ENCODE peak calls at places on chromosome 20, in five cellular contexts. J, I, A, U and Y are unnamed samples.

GRCh38 chr20:15654208-15654649 is 919.0 kb downstream of the KIF16B start:
- DNase-seq in J (peak), I (no peak), A (peak), U (peak), Y (peak)

GRCh38 chr20:19964289-19965263 is 52.6 kb upstream of the NAA20 start:
- DNase-seq in U (no peak), I (peak), A (peak), J (no peak), Y (peak)

GRCh38 chr20:9476637-9477036 is 37.8 kb upstream of the LAMP5 start:
- DNase-seq in A (no peak), I (no peak), J (no peak), U (no peak), Y (no peak)

GRCh38 chr20:49964964-49965780 is 17.6 kb upstream of the SNAI1 start:
- DNase-seq in I (no peak), U (peak), J (peak), A (peak), Y (peak)

GRCh38 chr20:1185781-1186334 is 1.1 kb upstream of the TMEM74B start:
- DNase-seq in I (no peak), U (peak), A (peak), J (peak), Y (peak)

GRCh38 chr20:47139934-47140333 is 216.6 kb downstream of the ZMYND8 start:
- DNase-seq in U (no peak), J (no peak), A (peak), I (no peak), Y (no peak)

GRCh38 chr20:61949714-61950630 is 115.7 kb downstream of the TAF4 start:
- DNase-seq in J (peak), U (no peak), I (no peak), A (no peak), Y (no peak)

GRCh38 chr20:54133434-54134427 is 40.1 kb downstream of the CYP24A1 start:
- DNase-seq in J (no peak), U (no peak), A (peak), I (no peak), Y (no peak)

GRCh38 chr20:11229772-11230171 is 556.0 kb upstream of the JAG1 start:
- DNase-seq in J (no peak), U (no peak), I (peak), A (peak), Y (peak)

GRCh38 chr20:37897008-37897548 is 5.8 kb upstream of the VSTM2L start:
- DNase-seq in A (no peak), I (no peak), U (peak), J (peak), Y (peak)

GRCh38 chr20:50728486-50728980 is 2.8 kb upstream of the PARD6B start:
- DNase-seq in I (no peak), J (no peak), A (no peak), U (peak), Y (no peak)

GRCh38 chr20:31871602-31871954 is 1.1 kb downstream of the TTLL9 start:
- DNase-seq in A (no peak), I (no peak), J (no peak), U (no peak), Y (no peak)

GRCh38 chr20:47318596-47319516 is 37.6 kb downstream of the ZMYND8 start:
- DNase-seq in U (peak), I (no peak), J (peak), A (peak), Y (peak)

GRCh38 chr20:10478930-10479329 is 43.8 kb downstream of the SLX4IP start:
- DNase-seq in U (no peak), I (no peak), J (no peak), A (no peak), Y (no peak)

GRCh38 chr20:39042279-39043150 is 80.4 kb downstream of the DHX35 start:
- DNase-seq in J (no peak), A (peak), I (no peak), U (no peak), Y (no peak)

GRCh38 chr20:42857446-42857845 is 332.3 kb downstream of the PTPRT start:
- DNase-seq in I (no peak), A (no peak), J (no peak), U (peak), Y (no peak)

GRCh38 chr20:60206259-60206658 is 248.0 kb downstream of the CDH26 start:
- DNase-seq in I (no peak), J (no peak), U (peak), A (peak), Y (peak)

GRCh38 chr20:32527052-32527446 is 58.1 kb downstream of the NOL4L start:
- DNase-seq in A (no peak), J (no peak), U (no peak), I (no peak), Y (no peak)

GRCh38 chr20:63172726-63173125 is 43.2 kb downstream of the YTHDF1 start:
- DNase-seq in J (peak), U (peak), A (no peak), I (no peak), Y (no peak)

GRCh38 chr20:54086444-54087134 is 16.2 kb upstream of the BCAS1 start:
- DNase-seq in U (no peak), A (peak), J (no peak), I (no peak), Y (no peak)

GRCh38 chr20:40008177-40008576 is 680.9 kb downstream of the MAFB start:
- DNase-seq in I (no peak), A (no peak), U (no peak), J (no peak), Y (no peak)

GRCh38 chr20:64121586-64121985 is 14.2 kb upstream of the NPBWR2 start:
- DNase-seq in J (no peak), A (no peak), U (no peak), I (no peak), Y (no peak)

GRCh38 chr20:10728873-10729670 is 55.3 kb upstream of the JAG1 start:
- DNase-seq in J (no peak), A (peak), U (no peak), I (no peak), Y (no peak)

GRCh38 chr20:5827098-5827853 is 77.1 kb downstream of the SHLD1 start:
- DNase-seq in J (no peak), I (no peak), U (no peak), A (no peak), Y (no peak)

GRCh38 chr20:46739441-46740213 is 30.2 kb downstream of the SLC2A10 start:
- DNase-seq in A (peak), U (no peak), I (no peak), J (no peak), Y (no peak)

GRCh38 chr20:41340327-41341055 is at the start of gene LPIN3:
- DNase-seq in A (peak), U (peak), J (peak), I (peak), Y (peak)

GRCh38 chr20:63696628-63697356 is at the start of gene TNFRSF6B:
- DNase-seq in I (no peak), A (no peak), J (peak), U (no peak), Y (no peak)

GRCh38 chr20:63957690-63958441 is 1.6 kb upstream of the UCKL1 start:
- DNase-seq in I (no peak), U (no peak), A (peak), J (no peak), Y (no peak)

GRCh38 chr20:59515013-59515905 is 89.1 kb upstream of the PHACTR3 start:
- DNase-seq in U (peak), I (no peak), A (peak), J (peak), Y (peak)

GRCh38 chr20:21826946-21827345 is 121.5 kb downstream of the PAX1 start:
- DNase-seq in U (no peak), I (no peak), A (no peak), J (no peak), Y (no peak)

GRCh38 chr20:47067776-47068175 is 173.1 kb downstream of the EYA2 start:
- DNase-seq in J (no peak), I (no peak), U (no peak), A (no peak), Y (no peak)

GRCh38 chr20:63163596-63164560 is 52.1 kb downstream of the YTHDF1 start:
- DNase-seq in I (no peak), J (no peak), A (no peak), U (no peak), Y (no peak)

GRCh38 chr20:62774076-62774714 is 22.1 kb upstream of the MRGBP start:
- DNase-seq in U (peak), J (no peak), A (no peak), I (no peak), Y (no peak)

GRCh38 chr20:60292001-60292520 is 333.8 kb downstream of the CDH26 start:
- DNase-seq in J (no peak), I (no peak), A (no peak), U (no peak), Y (no peak)

DNA sequence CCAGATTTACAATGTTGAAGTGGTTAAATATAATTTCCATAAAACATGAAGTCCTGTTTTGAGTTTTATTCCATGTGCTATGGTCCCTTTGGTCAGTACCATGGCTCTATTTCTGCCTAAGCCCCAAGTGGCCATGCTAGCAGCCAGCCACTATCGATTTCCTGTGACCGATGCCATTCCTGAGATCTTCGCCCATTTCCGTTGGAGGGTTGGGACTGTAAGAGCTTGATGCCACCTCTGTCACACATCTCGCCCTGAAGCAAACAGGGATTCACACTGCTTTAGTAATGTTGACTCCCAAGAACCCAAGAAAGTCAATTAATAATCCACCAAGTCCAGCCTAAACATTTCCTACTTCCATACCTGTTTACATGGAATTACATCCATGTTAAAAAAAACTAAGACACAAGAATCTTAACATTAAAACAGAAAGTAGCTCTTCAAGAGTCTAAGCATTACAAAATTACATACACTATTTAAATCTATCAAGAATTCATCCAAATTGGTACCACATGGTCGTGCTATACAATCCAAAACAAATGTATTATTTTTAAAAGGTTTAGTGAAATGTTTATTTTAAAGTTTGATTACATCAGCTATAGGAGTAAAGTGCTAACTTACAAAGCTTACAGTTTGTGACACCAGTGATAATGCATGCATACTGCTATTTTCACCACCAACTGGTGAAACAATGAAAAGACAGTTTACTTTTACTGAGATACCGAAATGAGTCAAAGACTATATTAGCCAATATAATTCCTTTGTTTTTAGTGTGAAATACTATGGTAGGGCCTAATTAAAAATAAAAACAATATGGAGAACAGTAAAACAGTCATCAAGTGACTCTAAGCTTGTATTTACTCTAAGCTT is 2.5 kb downstream of the RBM39 start:
- DNase-seq in J (no peak), U (no peak), I (no peak), A (peak), Y (peak)
- TF ChIP-seq CTCF in J (no peak), U (no peak), I (peak), A (no peak), Y (peak)

DNA sequence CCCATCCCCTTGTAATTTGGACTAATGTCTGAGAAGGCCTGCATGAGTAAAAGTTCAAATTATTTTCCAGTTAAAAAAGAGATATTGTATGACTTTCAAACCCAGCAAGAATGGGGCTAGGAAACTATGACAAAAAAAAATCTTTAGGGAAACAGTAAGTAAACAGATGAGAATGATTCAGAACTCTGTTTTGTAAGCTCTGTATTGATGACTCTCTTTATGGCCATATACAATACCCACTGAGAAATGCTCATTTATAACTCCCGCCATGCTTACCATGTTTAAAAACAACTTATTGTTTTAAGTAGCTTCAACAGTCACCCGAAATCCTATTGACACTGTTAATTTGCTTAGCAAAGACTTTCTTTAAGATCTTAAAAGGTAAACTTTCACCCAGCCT is 17.2 kb upstream of the PCK1 start:
- DNase-seq in I (no peak), J (no peak), U (no peak), A (no peak), Y (no peak)
- TF ChIP-seq CTCF in I (no peak), J (no peak), U (no peak), A (no peak), Y (no peak)

GRCh38 chr20:56519551-56519950 is 5.0 kb upstream of the FAM209A start:
- DNase-seq in A (no peak), U (no peak), I (no peak), J (no peak), Y (no peak)
- TF ChIP-seq CTCF in A (no peak), U (no peak), I (no peak), J (no peak), Y (no peak)

GRCh38 chr20:56247954-56248782 is at the start of gene MC3R:
- DNase-seq in U (peak), A (peak), J (peak), I (peak), Y (peak)

GRCh38 chr20:56245761-56246160 is 2.8 kb upstream of the MC3R start:
- DNase-seq in A (no peak), J (no peak), I (no peak), U (no peak), Y (peak)

GRCh38 chr20:56244259-56244658 is 4.3 kb upstream of the MC3R start:
- DNase-seq in A (no peak), I (no peak), J (no peak), U (no peak), Y (no peak)

DNA sequence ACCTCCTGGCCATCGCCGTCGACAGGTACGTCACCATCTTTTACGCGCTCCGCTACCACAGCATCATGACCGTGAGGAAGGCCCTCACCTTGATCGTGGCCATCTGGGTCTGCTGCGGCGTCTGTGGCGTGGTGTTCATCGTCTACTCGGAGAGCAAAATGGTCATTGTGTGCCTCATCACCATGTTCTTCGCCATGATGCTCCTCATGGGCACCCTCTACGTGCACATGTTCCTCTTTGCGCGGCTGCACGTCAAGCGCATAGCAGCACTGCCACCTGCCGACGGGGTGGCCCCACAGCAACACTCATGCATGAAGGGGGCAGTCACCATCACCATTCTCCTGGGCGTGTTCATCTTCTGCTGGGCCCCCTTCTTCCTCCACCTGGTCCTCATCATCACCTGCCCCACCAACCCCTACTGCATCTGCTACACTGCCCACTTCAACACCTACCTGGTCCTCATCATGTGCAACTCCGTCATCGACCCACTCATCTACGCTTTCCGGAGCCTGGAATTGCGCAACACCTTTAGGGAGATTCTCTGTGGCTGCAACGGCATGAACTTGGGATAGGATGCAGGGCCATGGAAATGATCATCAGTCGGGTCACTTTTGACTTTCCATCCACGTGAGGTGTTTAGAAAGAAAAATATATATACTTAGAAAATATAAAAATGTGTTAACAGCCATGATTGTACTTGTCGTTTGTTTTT is 868 bp downstream of the MC3R start:
- DNase-seq in U (peak), J (peak), I (no peak), A (no peak), Y (no peak)
- TF ChIP-seq CTCF in U (peak), J (peak), I (peak), A (no peak), Y (peak)

GRCh38 chr20:2476742-2477615 is 6.4 kb upstream of the SNRPB start:
- DNase-seq in I (no peak), U (no peak), A (no peak), J (no peak), Y (no peak)
- TF ChIP-seq CTCF in I (no peak), U (peak), A (no peak), J (peak), Y (no peak)

DNA sequence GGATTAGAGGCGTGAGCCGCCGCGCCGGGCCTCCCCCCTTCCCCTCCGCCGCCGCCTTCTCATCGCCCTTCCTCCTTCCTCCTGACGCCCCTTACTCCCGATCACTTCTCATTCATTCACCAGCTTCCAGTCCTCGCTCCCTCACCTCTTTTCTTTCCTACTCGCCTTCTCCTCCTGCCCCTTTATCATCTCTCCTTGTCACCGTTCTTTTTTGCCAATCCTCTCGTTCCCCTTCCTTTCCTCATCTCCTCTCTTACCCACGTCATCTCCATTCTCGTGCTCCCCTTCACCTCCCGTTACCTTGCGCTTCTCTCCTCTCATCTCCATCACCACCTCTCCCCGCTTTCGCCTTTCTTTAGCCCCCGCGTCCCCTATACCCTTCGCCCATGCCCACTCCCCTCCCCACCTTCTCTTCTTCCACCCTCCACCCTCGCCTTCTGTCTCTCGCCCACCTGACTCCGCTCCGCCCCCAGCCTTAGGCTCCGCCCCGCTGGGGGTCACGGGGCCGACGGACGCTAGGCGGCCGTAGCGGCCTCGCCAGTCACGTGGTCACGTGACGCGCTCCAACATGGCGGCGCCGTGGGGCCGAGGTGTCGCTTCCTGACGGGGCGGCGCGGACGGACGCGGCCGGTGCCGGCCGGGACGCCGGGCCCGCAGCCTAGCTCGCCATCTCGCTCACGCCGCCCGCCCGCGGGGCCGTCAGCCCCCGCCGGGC is at the start of gene ARFGEF2:
- DNase-seq in U (peak), I (peak), A (peak), J (peak), Y (peak)
- TF ChIP-seq CTCF in U (no peak), I (no peak), A (no peak), J (no peak), Y (no peak)

DNA sequence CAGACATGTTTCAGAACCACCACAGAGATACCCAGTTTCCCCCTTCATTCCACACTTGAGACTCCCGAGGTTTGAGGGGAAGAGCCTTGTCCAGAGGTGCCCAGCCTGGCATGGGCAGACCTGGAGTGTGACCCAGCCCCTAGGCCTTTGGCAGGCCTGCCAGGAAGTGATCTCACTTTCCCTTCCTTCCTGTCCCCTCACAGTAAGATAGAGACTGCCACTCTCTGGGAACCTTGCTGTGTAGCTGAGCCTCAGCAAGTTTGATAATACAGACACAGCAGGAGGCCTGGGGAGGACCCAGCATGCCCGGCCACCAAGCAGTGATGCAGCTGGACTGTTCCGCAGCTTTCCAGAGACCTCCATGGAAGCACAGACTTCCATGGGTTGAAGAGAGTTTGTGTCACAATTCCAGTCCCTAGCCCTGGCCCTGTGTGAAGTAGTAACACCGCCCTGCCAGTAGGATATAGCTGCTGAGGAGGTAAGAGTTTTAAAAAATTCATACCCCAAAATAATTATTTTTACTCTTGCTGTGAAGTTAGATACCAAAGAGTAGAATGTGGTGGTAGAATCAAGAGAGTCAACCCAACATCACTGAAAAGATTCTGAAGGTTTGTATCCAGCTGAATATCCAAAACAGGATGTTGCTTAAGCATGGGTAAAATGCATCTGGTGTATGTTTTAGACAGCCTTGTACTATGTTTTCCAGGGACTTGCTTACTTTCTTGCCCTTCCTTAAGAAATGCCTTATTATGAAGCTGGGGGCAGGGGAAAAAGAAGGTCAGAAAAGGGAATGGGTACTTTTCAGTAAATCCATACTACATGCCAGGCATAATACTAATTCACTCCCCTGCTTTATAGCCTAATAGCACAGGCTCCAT is 16.3 kb downstream of the PKIG start:
- DNase-seq in J (no peak), A (no peak), U (no peak), I (no peak), Y (no peak)
- TF ChIP-seq CTCF in J (no peak), A (no peak), U (no peak), I (no peak), Y (peak)